ENCODE peak calls at places on chromosomes 13 and 19, in seven cellular contexts. G, P, L, E, A, C and X are unnamed samples.
A peak's percentile ranks its signal among the peaks of the same experiment; 100 is the strongest.

GRCh38 chr19:45444318-45445041 is 20.8 kb upstream of the ERCC1 start:
- DNase-seq in G (peak; percentile 38), P (peak; percentile 85), L (peak; percentile 65), E (peak; percentile 95), A (peak; percentile 88), C (peak; percentile 95), X (peak; percentile 94)

GRCh38 chr13:35894636-35895035 is 236.5 kb downstream of the DCLK1 start:
- DNase-seq in G (no peak), P (no peak), L (no peak), E (no peak), A (no peak), C (no peak), X (no peak)

GRCh38 chr19:3976495-3977241 is 5.8 kb upstream of the DAPK3 start:
- DNase-seq in G (no peak), P (no peak), L (no peak), E (peak; percentile 62), A (no peak), C (no peak), X (no peak)

GRCh38 chr13:20080377-20081164 is 80.3 kb downstream of the GJA3 start:
- DNase-seq in G (no peak), P (no peak), L (no peak), E (no peak), A (no peak), C (no peak), X (no peak)

GRCh38 chr13:76225815-76226489 is 589.8 kb downstream of the LMO7 start:
- DNase-seq in G (no peak), P (no peak), L (no peak), E (peak; percentile 30), A (no peak), C (no peak), X (no peak)

GRCh38 chr13:41981961-41982723 is 21.2 kb upstream of the VWA8 start:
- DNase-seq in G (no peak), P (no peak), L (no peak), E (no peak), A (no peak), C (no peak), X (no peak)

GRCh38 chr13:97921146-97921776 is 32.2 kb upstream of the IPO5 start:
- DNase-seq in G (no peak), P (no peak), L (no peak), E (no peak), A (no peak), C (no peak), X (no peak)

GRCh38 chr13:20546559-20546958 is 20.4 kb upstream of the IFT88 start:
- DNase-seq in G (no peak), P (no peak), L (no peak), E (no peak), A (no peak), C (no peak), X (no peak)

GRCh38 chr19:2503521-2504109 is 27.7 kb downstream of the GADD45B start:
- DNase-seq in G (peak; percentile 64), P (no peak), L (no peak), E (no peak), A (no peak), C (no peak), X (peak; percentile 56)

GRCh38 chr13:112770504-112770903 is 80.7 kb downstream of the ATP11A start:
- DNase-seq in G (no peak), P (no peak), L (no peak), E (no peak), A (no peak), C (no peak), X (no peak)

GRCh38 chr13:66853559-66853958 is 376.6 kb downstream of the PCDH9 start:
- DNase-seq in G (no peak), P (no peak), L (no peak), E (no peak), A (no peak), C (no peak), X (no peak)

GRCh38 chr13:98504371-98504963 is 72.4 kb downstream of the STK24 start:
- DNase-seq in G (no peak), P (no peak), L (no peak), E (no peak), A (no peak), C (no peak), X (peak; percentile 61)

GRCh38 chr13:91747164-91747563 is 348.7 kb downstream of the GPC5 start:
- DNase-seq in G (no peak), P (no peak), L (no peak), E (no peak), A (no peak), C (no peak), X (no peak)

GRCh38 chr19:5627395-5627904 is 4.6 kb downstream of the SAFB start:
- DNase-seq in G (peak; percentile 46), P (peak; percentile 33), L (no peak), E (peak; percentile 79), A (no peak), C (no peak), X (peak; percentile 47)

GRCh38 chr13:93922063-93922462 is 557.4 kb downstream of the DCT start:
- DNase-seq in G (no peak), P (no peak), L (no peak), E (no peak), A (no peak), C (no peak), X (no peak)

GRCh38 chr19:799076-799881 is 2.0 kb downstream of the PTBP1 start:
- DNase-seq in G (no peak), P (no peak), L (no peak), E (peak; percentile 65), A (no peak), C (no peak), X (no peak)

GRCh38 chr13:41774605-41775218 is 186.2 kb downstream of the VWA8 start:
- DNase-seq in G (no peak), P (no peak), L (no peak), E (no peak), A (no peak), C (no peak), X (no peak)

GRCh38 chr13:27599845-27600553 is 20.3 kb downstream of the LNX2 start:
- DNase-seq in G (no peak), P (no peak), L (no peak), E (peak; percentile 48), A (no peak), C (no peak), X (no peak)

GRCh38 chr13:28283600-28283999 is 145.3 kb downstream of the PAN3 start:
- DNase-seq in G (no peak), P (no peak), L (no peak), E (no peak), A (no peak), C (no peak), X (no peak)

GRCh38 chr13:53201454-53202225 is 173.0 kb downstream of the OLFM4 start:
- DNase-seq in G (no peak), P (no peak), L (no peak), E (peak; percentile 6), A (no peak), C (peak; percentile 10), X (no peak)

GRCh38 chr13:103272770-103273169 is 206.6 kb upstream of the SLC10A2 start:
- DNase-seq in G (no peak), P (no peak), L (no peak), E (no peak), A (no peak), C (no peak), X (no peak)